ENCODE peak calls at places on chromosomes 16 and 17, in four cellular contexts. P is adrenal gland, T is GM10248, I is nephron progenitor cell. S is an unnamed sample.

GRCh38 chr16:11232852-11233726 is 22.9 kb downstream of the SOCS1 start:
- DNase-seq in P (no peak), T (peak), I (no peak), S (no peak)

GRCh38 chr16:4232541-4233386 is 9.1 kb downstream of the SRL start:
- DNase-seq in P (no peak), T (no peak), I (no peak), S (no peak)

GRCh38 chr17:68048996-68049395 is 13.5 kb downstream of the KPNA2 start:
- DNase-seq in P (no peak), T (no peak), I (no peak), S (peak)

GRCh38 chr17:360141-360705 is 7.6 kb upstream of the RPH3AL start:
- DNase-seq in P (no peak), T (no peak), I (no peak), S (no peak)

GRCh38 chr17:37830151-37830993 is 85.5 kb upstream of the HNF1B start:
- DNase-seq in P (no peak), T (no peak), I (no peak), S (no peak)

GRCh38 chr17:64110436-64111152 is 19.4 kb downstream of the ERN1 start:
- DNase-seq in P (no peak), T (no peak), I (no peak), S (no peak)

GRCh38 chr17:5615476-5615875 is 31.2 kb upstream of the NLRP1 start:
- DNase-seq in P (no peak), T (no peak), I (no peak), S (no peak)

GRCh38 chr17:82292251-82293154 is 19.0 kb upstream of the CSNK1D start:
- DNase-seq in P (peak), T (peak), I (peak), S (peak)

GRCh38 chr17:78430892-78431691 is 52.6 kb downstream of the PGS1 start:
- DNase-seq in P (no peak), T (no peak), I (no peak), S (no peak)

GRCh38 chr16:19008770-19009169 is 25.0 kb downstream of the TMC7 start:
- DNase-seq in P (no peak), T (no peak), I (no peak), S (no peak)

GRCh38 chr17:6413073-6413472 is 21.8 kb downstream of the AIPL1 start:
- DNase-seq in P (no peak), T (peak), I (no peak), S (peak)

GRCh38 chr16:25713785-25714570 is 22.2 kb downstream of the HS3ST4 start:
- DNase-seq in P (no peak), T (no peak), I (no peak), S (peak)

GRCh38 chr16:4288148-4288921 is 15.5 kb upstream of the TFAP4 start:
- DNase-seq in P (peak), T (peak), I (peak), S (peak)

GRCh38 chr17:39755550-39756375 is 18.0 kb downstream of the GRB7 start:
- DNase-seq in P (no peak), T (peak), I (no peak), S (no peak)

GRCh38 chr16:68762996-68763756 is 26.1 kb downstream of the CDH1 start:
- DNase-seq in P (no peak), T (no peak), I (no peak), S (no peak)

GRCh38 chr17:43399839-43400328 is 1.1 kb downstream of the ARL4D start:
- DNase-seq in P (no peak), T (no peak), I (no peak), S (no peak)

GRCh38 chr16:67236551-67237395 is 9.8 kb downstream of the TMEM208 start:
- DNase-seq in P (peak), T (peak), I (peak), S (peak)

GRCh38 chr16:78240459-78241222 is 141.2 kb downstream of the WWOX start:
- DNase-seq in P (no peak), T (no peak), I (no peak), S (no peak)

GRCh38 chr17:10094806-10095205 is 103.6 kb downstream of the GAS7 start:
- DNase-seq in P (no peak), T (no peak), I (no peak), S (no peak)

GRCh38 chr17:49851387-49852291 is 3.8 kb upstream of the TAC4 start:
- DNase-seq in P (peak), T (peak), I (peak), S (peak)
- TF ChIP-seq CTCF in P (peak), T (peak), I (peak), S (peak)

GRCh38 chr16:84048306-84048705 is 5.7 kb upstream of the SLC38A8 start:
- DNase-seq in P (no peak), T (no peak), I (no peak), S (no peak)
- TF ChIP-seq CTCF in P (no peak), T (no peak), I (peak), S (no peak)

GRCh38 chr16:27446721-27447120 is 44.7 kb downstream of the IL21R start:
- DNase-seq in P (no peak), T (no peak), I (no peak), S (no peak)

GRCh38 chr16:27444015-27444414 is 42.0 kb downstream of the IL21R start:
- DNase-seq in P (no peak), T (no peak), I (no peak), S (no peak)

GRCh38 chr16:27448531-27449433 is 46.8 kb downstream of the IL21R start:
- DNase-seq in P (no peak), T (no peak), I (no peak), S (no peak)

GRCh38 chr16:27444470-27444869 is 42.5 kb downstream of the IL21R start:
- DNase-seq in P (no peak), T (no peak), I (no peak), S (no peak)

GRCh38 chr16:27445502-27446175 is 43.7 kb downstream of the IL21R start:
- DNase-seq in P (no peak), T (no peak), I (no peak), S (no peak)
- TF ChIP-seq CTCF in P (no peak), T (no peak), I (no peak), S (no peak)

GRCh38 chr16:1333149-1333812 is at the start of gene BAIAP3:
- DNase-seq in P (peak), T (peak), I (peak), S (peak)
- TF ChIP-seq CTCF in P (no peak), T (no peak), I (no peak), S (no peak)

GRCh38 chr17:76473541-76473985 is 6.2 kb downstream of the AANAT start:
- DNase-seq in P (no peak), T (no peak), I (peak), S (no peak)
- TF ChIP-seq CTCF in P (no peak), T (peak), I (peak), S (peak)

GRCh38 chr17:46901291-46901690 is 21.7 kb upstream of the GOSR2 start:
- DNase-seq in P (no peak), T (no peak), I (no peak), S (no peak)

GRCh38 chr17:46895171-46895570 is 27.8 kb upstream of the GOSR2 start:
- DNase-seq in P (no peak), T (no peak), I (no peak), S (no peak)

GRCh38 chr17:46896991-46897390 is 26.0 kb upstream of the GOSR2 start:
- DNase-seq in P (no peak), T (no peak), I (no peak), S (no peak)

GRCh38 chr17:46898364-46898763 is 24.6 kb upstream of the GOSR2 start:
- DNase-seq in P (no peak), T (no peak), I (no peak), S (no peak)

GRCh38 chr17:46898860-46899259 is 24.1 kb upstream of the GOSR2 start:
- DNase-seq in P (no peak), T (no peak), I (no peak), S (no peak)
- TF ChIP-seq CTCF in P (no peak), T (no peak), I (no peak), S (no peak)

DNA sequence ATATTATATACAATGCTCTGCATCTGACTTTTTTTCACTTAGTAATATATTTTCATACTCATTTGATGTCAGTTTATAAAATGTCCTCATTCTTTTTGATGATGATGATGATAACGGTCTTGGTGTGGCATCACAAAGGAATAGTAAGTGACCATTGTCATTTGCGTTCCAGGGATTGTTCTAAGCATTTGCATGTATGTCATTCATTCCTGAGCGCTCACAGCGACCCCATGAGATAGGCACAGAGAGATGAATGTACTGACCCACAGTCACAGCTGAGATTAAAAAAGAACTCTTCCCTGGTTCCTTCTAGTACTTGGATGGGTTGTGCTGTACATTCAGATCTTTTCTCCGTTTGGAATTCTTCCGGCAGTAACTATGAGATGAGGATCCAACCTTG is 21.2 kb upstream of the MSI2 start:
- DNase-seq in P (no peak), T (no peak), I (no peak), S (no peak)
- TF ChIP-seq CTCF in P (no peak), T (no peak), I (no peak), S (no peak)